ENCODE peak calls at places on chromosomes 6 and 20, in nine cellular contexts. B is Calu3; C is NCI-H510A; V is hypothalamus; G is stimulated activated CD8-positive, alpha-beta memory T cell treated with anti-CD3 and anti-CD28 coated beads, Interleukin-7, amount 100 ng/mL, for 1 hour; E is heart left ventricle; H is central memory CD4-positive, alpha-beta T cell; Y is RWPE1; Z is NCI-H1694. N is an unnamed sample.

GRCh38 chr6:67112120-67112519 is 1405.1 kb upstream of the EYS start:
- DNase-seq in H (no peak), Z (no peak), B (no peak), V (no peak), E (no peak), C (no peak), Y (no peak), G (no peak), N (no peak)

GRCh38 chr6:136012948-136013347 is 161.4 kb downstream of the PDE7B start:
- DNase-seq in V (no peak), Y (no peak), C (no peak), B (no peak), E (no peak), G (no peak), Z (no peak), H (no peak), N (no peak)

GRCh38 chr6:31144296-31144969 is 5.6 kb upstream of the PSORS1C2 start:
- DNase-seq in H (no peak), C (no peak), V (no peak), Z (no peak), G (no peak), E (no peak), Y (no peak), B (no peak), N (no peak)

GRCh38 chr20:50911716-50912115 is 19.5 kb downstream of the ADNP start:
- DNase-seq in E (no peak), B (no peak), C (no peak), V (no peak), Y (no peak), G (no peak), H (no peak), Z (no peak), N (no peak)

GRCh38 chr6:121645100-121645745 is 209.8 kb downstream of the GJA1 start:
- DNase-seq in C (no peak), Z (no peak), G (no peak), V (no peak), Y (no peak), E (no peak), B (no peak), H (no peak), N (no peak)

GRCh38 chr20:40604416-40604815 is 84.6 kb downstream of the MAFB start:
- DNase-seq in B (no peak), Z (no peak), C (no peak), Y (no peak), E (no peak), H (no peak), G (no peak), V (no peak), N (no peak)

GRCh38 chr6:99276747-99277146 is 72.7 kb downstream of the FAXC start:
- DNase-seq in Z (no peak), H (no peak), B (no peak), E (no peak), V (no peak), Y (peak), G (no peak), C (no peak), N (no peak)

GRCh38 chr6:46888031-46888430 is 33.7 kb downstream of the ADGRF5 start:
- DNase-seq in B (peak), Z (no peak), Y (peak), E (no peak), G (no peak), V (no peak), C (no peak), H (no peak), N (no peak)

GRCh38 chr6:136173519-136174507 is 76.3 kb downstream of the MTFR2 start:
- DNase-seq in Z (no peak), G (no peak), V (no peak), B (no peak), Y (no peak), H (no peak), C (no peak), E (peak), N (no peak)

GRCh38 chr6:105474234-105474633 is 71.4 kb upstream of the PREP start:
- DNase-seq in Z (no peak), H (no peak), E (no peak), B (no peak), Y (no peak), V (peak), G (no peak), C (no peak), N (no peak)

GRCh38 chr20:36745234-36745926 is 510 bp downstream of the NDRG3 start:
- DNase-seq in C (no peak), H (no peak), G (no peak), E (peak), Y (no peak), V (peak), B (no peak), Z (no peak), N (no peak)

GRCh38 chr6:167907837-167908681 is 81.3 kb downstream of the AFDN start:
- DNase-seq in Y (peak), G (no peak), H (no peak), C (no peak), B (peak), Z (no peak), V (no peak), E (no peak), N (peak)

GRCh38 chr6:73452107-73452461 is at the start of gene CGAS:
- DNase-seq in Z (no peak), G (peak), H (peak), B (peak), C (peak), V (peak), E (peak), Y (peak), N (peak)

GRCh38 chr6:1190361-1190760 is 121.5 kb upstream of the FOXQ1 start:
- DNase-seq in Y (peak), Z (no peak), H (no peak), G (no peak), E (no peak), C (no peak), V (no peak), B (peak), N (no peak)

GRCh38 chr6:31243508-31243907 is 28.4 kb downstream of the HLA-C start:
- DNase-seq in B (no peak), Z (no peak), Y (no peak), V (no peak), G (no peak), C (no peak), E (no peak), H (no peak), N (no peak)

GRCh38 chr20:19784511-19785172 is 26.6 kb downstream of the RIN2 start:
- DNase-seq in B (peak), C (peak), E (peak), Z (peak), H (peak), G (no peak), V (peak), Y (peak), N (peak)

GRCh38 chr20:43514062-43514971 is 6.8 kb downstream of the L3MBTL1 start:
- DNase-seq in B (peak), V (peak), H (peak), E (peak), C (peak), Z (peak), Y (peak), G (peak), N (peak)

GRCh38 chr20:58192567-58192966 is 35.9 kb downstream of the ANKRD60 start:
- DNase-seq in C (no peak), G (no peak), Y (no peak), Z (no peak), V (no peak), H (peak), B (peak), E (no peak), N (no peak)

GRCh38 chr6:128311944-128312570 is 208.3 kb downstream of the PTPRK start:
- DNase-seq in V (no peak), H (no peak), E (no peak), B (no peak), Y (no peak), Z (no peak), G (no peak), C (no peak), N (no peak)

GRCh38 chr20:62804021-62804631 is 509 bp upstream of the OGFR start:
- DNase-seq in V (no peak), B (no peak), G (no peak), Z (peak), Y (no peak), C (no peak), E (no peak), H (no peak), N (no peak)

GRCh38 chr6:39330057-39330456 is 7.6 kb upstream of the KCNK16 start:
- DNase-seq in C (peak), V (no peak), Y (no peak), Z (no peak), G (no peak), H (no peak), E (no peak), B (no peak), N (no peak)

GRCh38 chr6:19297880-19298279 is 539.3 kb upstream of the ID4 start:
- DNase-seq in H (no peak), Z (no peak), C (peak), G (no peak), E (no peak), Y (peak), B (no peak), V (no peak), N (no peak)

GRCh38 chr20:58408603-58409246 is 19.7 kb downstream of the VAPB start:
- DNase-seq in Z (no peak), E (no peak), B (no peak), H (peak), Y (no peak), C (no peak), V (no peak), G (no peak), N (no peak)

GRCh38 chr20:54019127-54019526 is 51.3 kb downstream of the BCAS1 start:
- DNase-seq in Z (no peak), B (no peak), H (no peak), V (no peak), G (no peak), C (no peak), E (no peak), Y (no peak), N (no peak)

GRCh38 chr20:56955673-56956072 is 310.8 kb downstream of the BMP7 start:
- DNase-seq in Y (no peak), C (no peak), H (no peak), Z (no peak), V (no peak), G (no peak), B (no peak), E (no peak), N (no peak)

GRCh38 chr6:121971886-121972285 is 427.6 kb upstream of the HSF2 start:
- DNase-seq in C (no peak), Z (no peak), V (no peak), B (no peak), G (no peak), H (no peak), E (no peak), Y (peak), N (no peak)

N was measured in cerebellum.